ENCODE peak calls at places on chromosome 15, in four cellular contexts. One of them, this sample, is unnamed.
A peak's percentile ranks its signal among the peaks of the same experiment; 100 is the strongest.

GRCh38 chr15:74040115-74040850 is 42.1 kb downstream of the GOLGA6A start:
- DNase-seq in AG10803: peak; percentile 98
- DNase-seq in AG04449: peak; percentile 95
- DNase-seq in NCI-H1417 treated with DMSO at 0.1 percent for 48 hours: no peak
- DNase-seq in this sample: peak; percentile 99

GRCh38 chr15:68201153-68201878 is 3.8 kb downstream of the CALML4 start:
- DNase-seq in AG10803: no peak
- DNase-seq in AG04449: no peak
- DNase-seq in NCI-H1417 treated with DMSO at 0.1 percent for 48 hours: no peak
- DNase-seq in this sample: no peak

GRCh38 chr15:71440479-71441071 is 325.3 kb downstream of the THSD4 start:
- DNase-seq in AG10803: peak; percentile 74
- DNase-seq in AG04449: peak; percentile 31
- DNase-seq in NCI-H1417 treated with DMSO at 0.1 percent for 48 hours: peak; percentile 72
- DNase-seq in this sample: peak; percentile 75

GRCh38 chr15:100926258-100926657 is 7.1 kb downstream of the LRRK1 start:
- DNase-seq in AG10803: no peak
- DNase-seq in AG04449: no peak
- DNase-seq in NCI-H1417 treated with DMSO at 0.1 percent for 48 hours: no peak
- DNase-seq in this sample: no peak

GRCh38 chr15:88274534-88275460 is 18.3 kb upstream of the NTRK3 start:
- DNase-seq in AG10803: peak; percentile 59
- DNase-seq in AG04449: no peak
- DNase-seq in NCI-H1417 treated with DMSO at 0.1 percent for 48 hours: no peak
- DNase-seq in this sample: peak; percentile 65

GRCh38 chr15:45377630-45378148 is 655 bp downstream of the GATM start:
- DNase-seq in AG10803: no peak
- DNase-seq in AG04449: no peak
- DNase-seq in NCI-H1417 treated with DMSO at 0.1 percent for 48 hours: no peak
- DNase-seq in this sample: no peak

GRCh38 chr15:34436956-34437442 is 609 bp downstream of the GOLGA8A start:
- DNase-seq in AG10803: peak; percentile 42
- DNase-seq in AG04449: no peak
- DNase-seq in NCI-H1417 treated with DMSO at 0.1 percent for 48 hours: no peak
- DNase-seq in this sample: peak; percentile 38

GRCh38 chr15:91268510-91268909 is 168.5 kb downstream of the SV2B start:
- DNase-seq in AG10803: no peak
- DNase-seq in AG04449: no peak
- DNase-seq in NCI-H1417 treated with DMSO at 0.1 percent for 48 hours: no peak
- DNase-seq in this sample: peak; percentile 7

GRCh38 chr15:69820819-69821218 is 276.9 kb downstream of the TLE3 start:
- DNase-seq in AG10803: no peak
- DNase-seq in AG04449: no peak
- DNase-seq in NCI-H1417 treated with DMSO at 0.1 percent for 48 hours: no peak
- DNase-seq in this sample: no peak

GRCh38 chr15:42145546-42146455 is 10.6 kb downstream of the PLA2G4F start:
- DNase-seq in AG10803: no peak
- DNase-seq in AG04449: no peak
- DNase-seq in NCI-H1417 treated with DMSO at 0.1 percent for 48 hours: no peak
- DNase-seq in this sample: no peak

GRCh38 chr15:56821721-56822425 is 88.6 kb upstream of the ZNF280D start:
- DNase-seq in AG10803: peak; percentile 69
- DNase-seq in AG04449: peak; percentile 26
- DNase-seq in NCI-H1417 treated with DMSO at 0.1 percent for 48 hours: no peak
- DNase-seq in this sample: peak; percentile 74

GRCh38 chr15:83192742-83193141 is 14.9 kb downstream of the HDGFL3 start:
- DNase-seq in AG10803: no peak
- DNase-seq in AG04449: no peak
- DNase-seq in NCI-H1417 treated with DMSO at 0.1 percent for 48 hours: no peak
- DNase-seq in this sample: no peak

GRCh38 chr15:71709808-71710418 is 100.4 kb upstream of the NR2E3 start:
- DNase-seq in AG10803: no peak
- DNase-seq in AG04449: no peak
- DNase-seq in NCI-H1417 treated with DMSO at 0.1 percent for 48 hours: no peak
- DNase-seq in this sample: peak; percentile 55

GRCh38 chr15:80160570-80161156 is 7.9 kb downstream of the FAH start:
- DNase-seq in AG10803: peak; percentile 92
- DNase-seq in AG04449: peak; percentile 72
- DNase-seq in NCI-H1417 treated with DMSO at 0.1 percent for 48 hours: no peak
- DNase-seq in this sample: peak; percentile 97

GRCh38 chr15:50128266-50128665 is 9.2 kb upstream of the ATP8B4 start:
- DNase-seq in AG10803: no peak
- DNase-seq in AG04449: no peak
- DNase-seq in NCI-H1417 treated with DMSO at 0.1 percent for 48 hours: no peak
- DNase-seq in this sample: peak; percentile 11

GRCh38 chr15:80159811-80160569 is 7.2 kb downstream of the FAH start:
- DNase-seq in AG10803: no peak
- DNase-seq in AG04449: no peak
- DNase-seq in NCI-H1417 treated with DMSO at 0.1 percent for 48 hours: no peak
- DNase-seq in this sample: peak; percentile 19

GRCh38 chr15:57463360-57463759 is 87.1 kb downstream of the CGNL1 start:
- DNase-seq in AG10803: no peak
- DNase-seq in AG04449: no peak
- DNase-seq in NCI-H1417 treated with DMSO at 0.1 percent for 48 hours: no peak
- DNase-seq in this sample: no peak

GRCh38 chr15:44580105-44580504 is 43.2 kb downstream of the EIF3J start:
- DNase-seq in AG10803: no peak
- DNase-seq in AG04449: no peak
- DNase-seq in NCI-H1417 treated with DMSO at 0.1 percent for 48 hours: no peak
- DNase-seq in this sample: no peak

GRCh38 chr15:43912208-43912607 is 85.4 kb downstream of the WDR76 start:
- DNase-seq in AG10803: no peak
- DNase-seq in AG04449: no peak
- DNase-seq in NCI-H1417 treated with DMSO at 0.1 percent for 48 hours: no peak
- DNase-seq in this sample: no peak

GRCh38 chr15:91258436-91258779 is 158.4 kb downstream of the SV2B start:
- DNase-seq in AG10803: no peak
- DNase-seq in AG04449: no peak
- DNase-seq in NCI-H1417 treated with DMSO at 0.1 percent for 48 hours: no peak
- DNase-seq in this sample: no peak

GRCh38 chr15:66287461-66288055 is 5.8 kb upstream of the DIS3L start:
- DNase-seq in AG10803: peak; percentile 26
- DNase-seq in AG04449: no peak
- DNase-seq in NCI-H1417 treated with DMSO at 0.1 percent for 48 hours: peak; percentile 28
- DNase-seq in this sample: peak; percentile 48

GRCh38 chr15:51620647-51621046 is 1.9 kb downstream of the DMXL2 start:
- DNase-seq in AG10803: no peak
- DNase-seq in AG04449: no peak
- DNase-seq in NCI-H1417 treated with DMSO at 0.1 percent for 48 hours: no peak
- DNase-seq in this sample: no peak

GRCh38 chr15:98775498-98776230 is 127.3 kb downstream of the IGF1R start:
- DNase-seq in AG10803: peak; percentile 61
- DNase-seq in AG04449: no peak
- DNase-seq in NCI-H1417 treated with DMSO at 0.1 percent for 48 hours: no peak
- DNase-seq in this sample: no peak

GRCh38 chr15:37372064-37372463 is 271.7 kb upstream of the MEIS2 start:
- DNase-seq in AG10803: no peak
- DNase-seq in AG04449: no peak
- DNase-seq in NCI-H1417 treated with DMSO at 0.1 percent for 48 hours: no peak
- DNase-seq in this sample: peak; percentile 6

GRCh38 chr15:81897011-81897677 is 148.7 kb downstream of the MEX3B start:
- DNase-seq in AG10803: peak; percentile 59
- DNase-seq in AG04449: peak; percentile 49
- DNase-seq in NCI-H1417 treated with DMSO at 0.1 percent for 48 hours: no peak
- DNase-seq in this sample: peak; percentile 88